ENCODE peak calls at places on chromosome 3, in four cellular contexts. Z, N, H and I are unnamed samples.

GRCh38 chr3:127373701-127374625 is 86.1 kb upstream of the PRR20G start:
- DNase-seq in Z (no peak), N (no peak), H (peak), I (no peak)

GRCh38 chr3:100295089-100295488 is 34.3 kb downstream of the TBC1D23 start:
- DNase-seq in Z (no peak), N (no peak), H (no peak), I (no peak)

GRCh38 chr3:55661141-55661540 is 174.0 kb upstream of the WNT5A start:
- DNase-seq in Z (no peak), N (no peak), H (no peak), I (no peak)

GRCh38 chr3:186642014-186642413 is 1.8 kb downstream of the FETUB start:
- DNase-seq in Z (no peak), N (no peak), H (no peak), I (no peak)

GRCh38 chr3:138300657-138301056 is 29.0 kb downstream of the NME9 start:
- DNase-seq in Z (no peak), N (no peak), H (no peak), I (no peak)

GRCh38 chr3:194691481-194692281 is 6.0 kb downstream of the FAM43A start:
- DNase-seq in Z (no peak), N (no peak), H (no peak), I (no peak)

GRCh38 chr3:18389108-18389733 is 35.9 kb downstream of the SATB1 start:
- DNase-seq in Z (peak), N (no peak), H (peak), I (no peak)

GRCh38 chr3:44976002-44976815 is at the start of the genes EXOSC7 and ZDHHC3:
- DNase-seq in Z (peak), N (peak), H (peak), I (peak)

GRCh38 chr3:14847613-14848541 is 29.1 kb downstream of the FGD5 start:
- DNase-seq in Z (peak), N (peak), H (peak), I (no peak)

GRCh38 chr3:44019736-44020135 is 221.9 kb upstream of the TOPAZ1 start:
- DNase-seq in Z (no peak), N (no peak), H (no peak), I (no peak)

GRCh38 chr3:177676947-177677587 is 479.8 kb upstream of the TBL1XR1 start:
- DNase-seq in Z (peak), N (no peak), H (no peak), I (no peak)

GRCh38 chr3:29170894-29171582 is 109.8 kb upstream of the RBMS3 start:
- DNase-seq in Z (no peak), N (no peak), H (no peak), I (no peak)

GRCh38 chr3:15953841-15954240 is 156.1 kb upstream of the ANKRD28 start:
- DNase-seq in Z (no peak), N (no peak), H (peak), I (no peak)

GRCh38 chr3:151305081-151305777 is 11.4 kb downstream of the GPR87 start:
- DNase-seq in Z (peak), N (peak), H (peak), I (no peak)

GRCh38 chr3:127690823-127691452 is 18.2 kb downstream of the ABTB1 start:
- DNase-seq in Z (peak), N (peak), H (peak), I (no peak)

GRCh38 chr3:194089357-194090177 is 46.4 kb upstream of the HES1 start:
- DNase-seq in Z (peak), N (peak), H (peak), I (peak)

GRCh38 chr3:141643391-141643790 is 94.7 kb upstream of the RNF7 start:
- DNase-seq in Z (peak), N (no peak), H (no peak), I (no peak)

GRCh38 chr3:81769271-81769670 is 7.8 kb upstream of the GBE1 start:
- DNase-seq in Z (no peak), N (no peak), H (no peak), I (no peak)

GRCh38 chr3:184472723-184473419 is 88.7 kb upstream of the EPHB3 start:
- DNase-seq in Z (peak), N (peak), H (no peak), I (no peak)

GRCh38 chr3:194136519-194137313 is 768 bp downstream of the HES1 start:
- DNase-seq in Z (peak), N (peak), H (no peak), I (peak)

GRCh38 chr3:138768126-138768525 is 66.6 kb downstream of the PIK3CB start:
- DNase-seq in Z (no peak), N (no peak), H (peak), I (no peak)

DNA sequence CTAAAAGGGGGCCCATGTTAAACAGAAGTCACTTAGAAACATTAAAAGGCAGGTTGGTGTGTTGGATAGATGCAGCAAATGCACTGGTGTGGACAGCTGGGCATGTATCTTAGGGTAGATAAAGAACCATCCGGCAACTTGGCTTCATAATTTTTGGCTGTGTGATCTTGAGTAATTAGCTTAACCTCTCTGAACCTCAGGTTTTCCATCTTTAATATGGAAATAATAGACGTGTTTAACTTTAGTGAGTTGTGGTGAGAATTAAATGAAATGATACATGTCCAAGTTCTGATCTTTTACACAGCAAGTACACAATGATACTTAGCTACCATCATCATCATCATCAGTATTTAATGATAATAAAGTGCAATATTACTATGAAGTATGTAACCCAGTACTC is 330.4 kb downstream of the FOXP1 start:
- DNase-seq in Z (no peak), N (no peak), H (no peak), I (no peak)
- TF ChIP-seq POLR2A in Z (no peak), N (no peak), H (no peak), I (no peak)

GRCh38 chr3:112635674-112636073 is 5.3 kb downstream of the CCDC80 start:
- DNase-seq in Z (no peak), N (no peak), H (no peak), I (no peak)
- TF ChIP-seq CTCF in Z (no peak), N (no peak), H (no peak), I (no peak)

GRCh38 chr3:58042947-58043707 is 34.9 kb downstream of the FLNB start:
- DNase-seq in Z (no peak), N (no peak), H (no peak), I (no peak)
- TF ChIP-seq POLR2A in Z (no peak), N (no peak), H (no peak), I (no peak)

DNA sequence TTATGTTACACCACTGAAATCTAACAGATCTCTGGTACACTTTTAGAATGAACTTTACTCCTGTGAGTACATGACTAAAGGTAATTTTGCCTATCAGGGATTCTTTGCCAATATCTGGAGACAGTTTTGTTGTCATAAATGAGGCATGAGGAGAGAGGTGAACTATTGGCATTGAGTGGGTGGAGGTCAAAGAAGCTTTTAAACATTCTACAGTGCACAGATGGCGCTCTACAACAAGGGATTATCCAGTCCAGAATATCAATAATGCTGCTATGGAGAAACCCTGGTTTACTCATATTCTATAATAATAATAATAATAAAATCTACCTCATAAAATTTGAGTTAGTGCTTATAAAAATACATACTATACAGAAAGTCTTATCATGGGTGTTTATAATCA is 702.3 kb downstream of the SI start:
- DNase-seq in Z (no peak), N (no peak), H (no peak), I (no peak)
- TF ChIP-seq CTCF in Z (no peak), N (no peak), H (no peak), I (no peak)

GRCh38 chr3:9731206-9732079 is at the start of gene BRPF1:
- DNase-seq in Z (peak), N (peak), H (peak), I (peak)
- TF ChIP-seq POLR2A in Z (peak), N (no peak), H (peak), I (peak)

GRCh38 chr3:182570934-182571594 is 222.2 kb upstream of the ATP11B start:
- DNase-seq in Z (no peak), N (no peak), H (no peak), I (no peak)

DNA sequence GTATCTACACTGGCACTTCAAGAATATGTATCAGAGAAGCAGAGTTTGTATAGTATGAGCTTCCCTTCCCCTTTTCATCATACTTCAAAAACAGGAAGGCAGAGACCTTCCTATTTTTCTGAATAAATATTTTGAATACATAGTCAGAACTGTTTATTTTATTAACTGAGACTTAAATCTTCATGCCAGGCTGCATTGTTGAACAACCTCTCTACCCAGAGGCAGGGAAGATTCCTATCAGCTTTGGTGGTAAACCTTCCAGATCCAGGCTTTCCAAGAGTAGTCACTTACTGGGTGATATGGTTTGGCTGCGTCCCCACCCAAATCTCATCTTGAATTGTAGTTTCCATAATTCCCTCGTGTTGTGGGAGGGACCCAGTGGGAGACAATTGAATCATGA is 217.4 kb upstream of the ATP11B start:
- DNase-seq in Z (no peak), N (no peak), H (no peak), I (no peak)
- TF ChIP-seq CTCF in Z (no peak), N (no peak), H (no peak), I (no peak)

DNA sequence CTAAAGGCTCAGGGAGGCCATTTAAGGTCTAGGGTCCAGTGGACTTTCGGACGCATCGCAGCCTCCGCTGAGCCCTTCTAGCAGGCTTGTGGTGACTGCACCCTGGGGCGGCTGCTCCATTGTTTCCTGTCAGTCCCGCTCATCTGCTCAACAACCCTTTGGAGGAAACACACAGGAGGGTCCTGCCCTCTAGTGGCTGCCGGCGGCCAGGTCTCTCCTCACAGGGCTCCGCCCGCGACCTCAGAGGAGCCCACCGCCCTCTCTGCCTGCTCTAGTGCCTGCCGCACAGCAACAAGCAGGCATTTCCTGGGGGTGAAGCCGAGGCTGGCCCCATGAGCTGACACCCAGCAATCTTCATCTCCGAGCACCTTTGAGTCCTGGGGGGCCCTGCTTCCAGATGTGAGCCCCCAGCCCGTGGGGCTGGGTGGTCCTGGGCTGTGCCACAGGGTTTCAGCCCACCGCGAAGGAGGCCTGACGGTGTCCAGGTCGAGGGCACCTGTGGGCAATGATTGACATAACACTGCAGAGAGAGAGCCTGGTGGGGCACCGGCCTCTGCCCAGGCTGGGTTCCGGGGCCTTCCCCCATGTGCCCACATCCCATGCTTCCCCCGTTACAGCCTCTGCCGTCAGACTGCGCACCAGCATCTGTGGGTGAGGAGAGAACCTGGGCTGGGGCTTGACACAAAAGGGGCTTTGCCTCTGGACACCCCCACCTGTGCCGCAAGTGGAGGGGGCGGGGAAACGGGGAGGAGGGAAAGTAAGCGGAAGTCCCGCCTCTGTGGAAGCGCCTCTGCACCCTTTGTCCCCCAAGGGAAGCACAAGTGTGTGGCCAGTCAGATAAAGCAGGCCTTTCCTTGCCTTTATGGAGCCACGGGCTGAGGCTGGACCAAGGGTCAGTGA is 27.0 kb upstream of the SFMBT1 start:
- DNase-seq in Z (peak), N (peak), H (peak), I (peak)
- TF ChIP-seq POLR2A in Z (peak), N (no peak), H (peak), I (no peak)

GRCh38 chr3:160649596-160649995 is 27.4 kb upstream of the ARL14 start:
- DNase-seq in Z (no peak), N (no peak), H (no peak), I (no peak)

GRCh38 chr3:160648701-160649100 is 28.3 kb upstream of the ARL14 start:
- DNase-seq in Z (no peak), N (no peak), H (no peak), I (no peak)

GRCh38 chr3:160641675-160642330 is 35.2 kb upstream of the ARL14 start:
- DNase-seq in Z (no peak), N (no peak), H (no peak), I (no peak)

GRCh38 chr3:160644491-160644890 is 32.5 kb upstream of the ARL14 start:
- DNase-seq in Z (no peak), N (no peak), H (no peak), I (no peak)

DNA sequence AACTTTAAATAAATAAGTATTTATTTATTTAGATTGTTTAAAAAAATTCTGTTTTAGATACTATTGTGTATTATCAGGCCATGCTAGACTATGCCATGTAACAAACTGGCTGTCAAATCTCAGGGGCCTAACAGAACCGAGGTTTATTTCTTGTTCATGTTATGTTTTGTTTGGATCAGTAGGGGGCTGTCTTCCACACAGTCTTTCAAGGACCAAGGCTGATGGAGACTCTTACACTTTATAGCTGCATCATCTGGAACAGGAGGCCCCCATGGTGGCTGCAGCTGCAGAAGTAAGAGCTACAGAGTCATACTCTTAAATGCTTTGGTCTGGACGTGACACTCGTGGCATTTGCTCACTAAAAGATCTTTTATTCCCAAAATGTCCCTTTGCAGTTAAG is 33.0 kb upstream of the ARL14 start:
- DNase-seq in Z (no peak), N (no peak), H (no peak), I (no peak)
- TF ChIP-seq CTCF in Z (no peak), N (no peak), H (peak), I (no peak)

DNA sequence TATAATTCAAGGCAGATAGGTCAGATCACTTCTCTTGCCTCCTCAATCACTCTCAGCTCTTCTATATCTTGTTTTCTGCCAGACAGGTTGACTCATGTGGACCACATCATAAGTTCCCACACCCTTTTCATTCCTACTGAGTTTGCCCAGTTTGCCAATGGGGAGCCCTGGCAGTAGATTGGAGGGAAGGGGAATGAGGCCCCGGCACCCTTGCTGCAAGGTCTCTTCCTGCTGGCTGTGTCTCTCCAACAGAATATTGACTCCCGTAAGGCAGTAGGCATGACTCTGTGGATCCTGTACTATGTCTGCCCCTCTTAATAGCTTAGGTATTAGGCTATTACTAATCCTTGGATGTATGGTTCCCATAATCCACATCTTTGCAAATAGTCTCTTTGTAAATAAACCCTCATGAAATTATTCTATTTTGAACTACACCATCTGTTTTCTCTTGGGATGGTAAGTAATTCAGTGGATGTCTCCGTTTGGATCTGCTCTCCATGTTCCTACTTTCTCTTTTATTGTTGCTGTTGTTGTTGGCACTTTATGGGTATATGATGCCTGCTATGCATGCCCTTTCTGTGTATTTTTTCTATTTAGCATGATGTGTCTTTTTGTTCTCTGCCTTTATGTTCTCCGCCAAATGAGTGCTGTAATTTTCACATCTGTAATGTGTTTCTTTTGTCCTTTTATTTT is 65.5 kb upstream of the DCBLD2 start:
- DNase-seq in Z (no peak), N (no peak), H (peak), I (no peak)
- TF ChIP-seq POLR2A in Z (no peak), N (no peak), H (peak), I (no peak)

GRCh38 chr3:59065240-59065639 is 15.4 kb upstream of the CFAP20DC start:
- DNase-seq in Z (no peak), N (no peak), H (no peak), I (no peak)

GRCh38 chr3:59064728-59065127 is 14.9 kb upstream of the CFAP20DC start:
- DNase-seq in Z (no peak), N (no peak), H (no peak), I (no peak)

GRCh38 chr3:59069838-59070237 is 20.0 kb upstream of the CFAP20DC start:
- DNase-seq in Z (no peak), N (no peak), H (no peak), I (no peak)

DNA sequence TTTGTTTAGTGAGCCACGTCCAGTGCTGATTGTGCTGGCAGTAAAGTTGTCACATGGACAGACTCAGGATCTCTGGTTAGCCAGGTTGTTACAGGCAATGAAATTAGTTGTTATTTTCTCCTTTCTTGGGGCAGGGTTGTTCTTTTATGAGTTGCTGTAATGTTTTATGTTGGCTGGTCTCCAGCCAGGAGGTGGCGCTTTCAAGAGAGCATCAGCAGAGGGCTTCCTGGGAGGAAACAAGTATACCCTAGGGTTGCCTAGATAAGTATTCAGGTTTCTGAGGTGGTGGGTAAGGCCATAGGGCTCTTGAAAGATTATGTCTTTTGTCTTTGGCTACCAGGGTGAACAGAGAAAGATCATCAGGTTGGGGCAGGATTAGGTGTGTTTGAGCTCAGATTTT is 14.5 kb upstream of the CFAP20DC start:
- DNase-seq in Z (no peak), N (no peak), H (peak), I (no peak)
- TF ChIP-seq CTCF in Z (no peak), N (no peak), H (peak), I (no peak)